ENCODE peak calls at places on chromosome 6, in six cellular contexts. L is lung, X is Panc1, K is fibroblast of mammary gland, V is cardiac fibroblast, Z is NB4. Q is an unnamed sample.

GRCh38 chr6:43328528-43328927 is 19.9 kb upstream of the CRIP3 start:
- DNase-seq in L (no peak), X (no peak), K (no peak), V (peak; percentile 3), Z (no peak), Q (peak; percentile 11)

GRCh38 chr6:105211831-105212230 is 32.0 kb upstream of the POPDC3 start:
- DNase-seq in L (no peak), X (no peak), K (peak; percentile 57), V (no peak), Z (no peak), Q (peak; percentile 74)

GRCh38 chr6:116157391-116157790 is 31.5 kb upstream of the COL10A1 start:
- DNase-seq in L (no peak), X (no peak), K (no peak), V (no peak), Z (no peak), Q (no peak)

GRCh38 chr6:52049252-52050050 is 38.0 kb downstream of the PKHD1 start:
- DNase-seq in L (no peak), X (peak; percentile 28), K (peak; percentile 51), V (peak; percentile 48), Z (peak; percentile 57), Q (peak; percentile 45)

GRCh38 chr6:106387875-106388274 is 27.4 kb downstream of the CRYBG1 start:
- DNase-seq in L (no peak), X (no peak), K (no peak), V (no peak), Z (no peak), Q (no peak)

GRCh38 chr6:72553531-72554202 is 68.2 kb upstream of the KCNQ5 start:
- DNase-seq in L (no peak), X (peak; percentile 86), K (peak; percentile 79), V (peak; percentile 79), Z (peak; percentile 4), Q (peak; percentile 90)

GRCh38 chr6:146339716-146340115 is 203.9 kb upstream of the RAB32 start:
- DNase-seq in L (no peak), X (peak; percentile 20), K (peak; percentile 50), V (no peak), Z (no peak), Q (no peak)

GRCh38 chr6:43714311-43715055 is 26.9 kb upstream of the MRPS18A start:
- DNase-seq in L (no peak), X (no peak), K (peak; percentile 78), V (peak; percentile 72), Z (peak; percentile 69), Q (no peak)

GRCh38 chr6:24743265-24743943 is 24.4 kb upstream of the C6orf62 start:
- DNase-seq in L (peak; percentile 51), X (peak; percentile 73), K (peak; percentile 99), V (peak; percentile 97), Z (peak; percentile 78), Q (peak; percentile 95)

GRCh38 chr6:12440981-12441380 is 150.8 kb downstream of the EDN1 start:
- DNase-seq in L (no peak), X (no peak), K (peak; percentile 9), V (peak; percentile 17), Z (peak; percentile 25), Q (peak; percentile 51)

GRCh38 chr6:147508871-147509608 is 550 bp downstream of the SAMD5 start:
- DNase-seq in L (no peak), X (no peak), K (no peak), V (no peak), Z (no peak), Q (no peak)

GRCh38 chr6:37794825-37795224 is 24.7 kb upstream of the ZFAND3 start:
- DNase-seq in L (no peak), X (peak; percentile 30), K (peak; percentile 69), V (no peak), Z (no peak), Q (peak; percentile 82)

GRCh38 chr6:38639498-38640215 is at the start of gene BTBD9:
- DNase-seq in L (peak; percentile 84), X (peak; percentile 36), K (peak; percentile 83), V (peak; percentile 84), Z (peak; percentile 85), Q (peak; percentile 81)

GRCh38 chr6:71349976-71350615 is 61.5 kb downstream of the OGFRL1 start:
- DNase-seq in L (no peak), X (no peak), K (peak; percentile 87), V (peak; percentile 85), Z (no peak), Q (peak; percentile 33)

GRCh38 chr6:2663123-2663522 is 87.6 kb downstream of the MYLK4 start:
- DNase-seq in L (no peak), X (no peak), K (peak; percentile 23), V (no peak), Z (peak; percentile 49), Q (no peak)

GRCh38 chr6:81933648-81934047 is 181.2 kb upstream of the TENT5A start:
- DNase-seq in L (no peak), X (no peak), K (peak; percentile 33), V (no peak), Z (peak; percentile 14), Q (peak; percentile 52)

GRCh38 chr6:53103993-53104675 is 38.9 kb downstream of the FBXO9 start:
- DNase-seq in L (no peak), X (peak; percentile 13), K (peak; percentile 14), V (peak; percentile 9), Z (peak; percentile 34), Q (no peak)

GRCh38 chr6:138690975-138691594 is 82.5 kb upstream of the CCDC28A start:
- DNase-seq in L (no peak), X (no peak), K (no peak), V (no peak), Z (no peak), Q (no peak)
- H3K4me3 ChIP-seq in L (no peak overlapping the region), X (peak overlapping the region; percentile 69), K (peak overlapping the region; percentile 67), V (peak overlapping the region; percentile 63), Z (no peak overlapping the region), Q (peak overlapping the region; percentile 69)

GRCh38 chr6:149884215-149884614 is 13.7 kb downstream of the RAET1E start:
- DNase-seq in L (peak; percentile 63), X (no peak), K (peak; percentile 42), V (peak; percentile 72), Z (no peak), Q (peak; percentile 68)
- TF ChIP-seq CTCF in L (no peak), X (no peak), K (no peak), V (no peak), Z (no peak), Q (no peak)

GRCh38 chr6:33788694-33789549 is at the start of gene LEMD2:
- DNase-seq in L (peak; percentile 94), X (peak; percentile 74), K (peak; percentile 93), V (peak; percentile 97), Z (peak; percentile 96), Q (peak; percentile 99)

GRCh38 chr6:33789550-33789895 is 593 bp upstream of the LEMD2 start:
- DNase-seq in L (no peak), X (no peak), K (no peak), V (no peak), Z (no peak), Q (no peak)

GRCh38 chr6:33792990-33793389 is 4.1 kb upstream of the LEMD2 start:
- DNase-seq in L (no peak), X (no peak), K (no peak), V (no peak), Z (no peak), Q (no peak)

GRCh38 chr6:33790306-33790855 is 1.5 kb upstream of the LEMD2 start:
- DNase-seq in L (no peak), X (no peak), K (no peak), V (no peak), Z (no peak), Q (no peak)

DNA sequence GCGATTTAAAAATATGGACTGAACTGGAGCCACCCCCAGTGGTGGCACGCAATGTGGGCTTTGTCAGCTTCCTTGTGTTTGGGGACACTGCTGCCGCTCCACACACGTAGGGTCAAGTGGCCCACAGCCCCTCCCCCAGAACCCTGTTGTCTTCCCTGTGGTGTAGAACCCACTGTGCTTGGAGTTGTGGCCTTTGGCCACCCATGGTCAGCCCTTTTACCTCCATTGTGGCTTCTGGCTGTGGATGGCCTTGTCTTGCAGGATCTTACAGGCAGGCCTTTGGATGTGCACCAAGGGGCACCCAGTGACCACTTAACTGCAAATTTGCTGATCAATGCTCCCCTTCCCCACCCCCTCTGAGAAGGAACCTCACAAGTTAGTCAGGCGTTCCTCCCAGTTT is 2.0 kb upstream of the LEMD2 start:
- DNase-seq in L (no peak), X (no peak), K (no peak), V (no peak), Z (no peak), Q (no peak)
- H3K4me3 ChIP-seq in L (no peak overlapping the region), X (no peak overlapping the region), K (no peak overlapping the region), V (no peak overlapping the region), Z (no peak overlapping the region), Q (no peak overlapping the region)

DNA sequence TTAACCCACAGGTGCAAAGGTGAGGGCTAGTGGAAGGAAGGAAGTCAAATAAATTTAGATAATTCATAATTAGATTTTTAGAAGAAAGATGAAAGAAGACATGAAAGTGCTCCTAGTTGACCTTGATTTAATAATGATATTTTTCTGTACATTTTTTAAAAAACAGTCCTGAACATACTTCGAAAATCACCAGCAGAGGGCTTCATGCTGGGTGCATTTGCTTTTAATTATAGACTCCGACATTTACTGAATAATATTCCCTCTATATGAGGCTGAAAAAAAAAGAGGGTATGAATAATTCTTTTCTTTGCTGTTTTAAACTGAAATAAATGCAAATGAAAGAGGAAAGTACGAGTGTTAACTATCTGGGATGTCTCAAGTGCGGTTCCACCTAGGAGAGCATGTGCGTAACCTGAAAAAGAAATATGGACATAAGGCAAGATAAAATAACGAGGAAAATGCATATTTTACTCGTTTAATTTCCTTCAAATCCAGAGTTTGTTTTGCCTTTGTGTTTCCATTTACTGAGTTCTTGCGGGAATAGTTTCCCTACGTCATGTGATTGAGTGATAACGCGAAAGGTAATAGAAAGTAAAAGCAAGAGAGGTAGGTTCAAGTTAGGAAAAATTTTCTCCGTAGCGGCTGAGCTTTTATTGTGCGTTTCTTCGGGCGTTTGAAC is 3.1 kb upstream of the TFAP2B start:
- DNase-seq in L (no peak), X (peak; percentile 8), K (peak; percentile 15), V (peak; percentile 23), Z (no peak), Q (peak; percentile 46)
- TF ChIP-seq CTCF in L (no peak), X (no peak), K (peak; percentile 45), V (peak; percentile 40), Z (peak; percentile 21), Q (peak; percentile 47)

DNA sequence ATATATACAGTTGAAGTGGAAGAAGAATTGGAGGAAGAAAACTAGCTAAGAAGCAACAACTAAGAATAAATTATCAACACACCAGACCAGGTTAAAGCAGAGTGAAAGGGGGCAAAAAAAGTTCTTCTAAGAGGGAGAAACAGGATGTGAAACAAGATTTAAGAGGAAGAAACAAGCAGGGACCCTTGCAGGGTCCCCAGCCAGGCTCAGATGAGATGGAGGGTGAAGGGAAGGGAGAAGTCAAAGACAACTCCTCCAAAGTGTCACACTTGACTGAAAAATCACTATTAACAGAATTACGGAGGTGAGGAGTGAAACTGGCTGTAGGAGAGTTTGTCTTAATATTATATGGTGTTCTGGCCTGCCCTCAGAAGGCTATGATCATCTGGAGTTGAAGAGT is 65.4 kb downstream of the MTFR2 start:
- DNase-seq in L (no peak), X (no peak), K (no peak), V (no peak), Z (no peak), Q (no peak)
- H3K4me3 ChIP-seq in L (no peak overlapping the region), X (no peak overlapping the region), K (no peak overlapping the region), V (no peak overlapping the region), Z (no peak overlapping the region), Q (no peak overlapping the region)

DNA sequence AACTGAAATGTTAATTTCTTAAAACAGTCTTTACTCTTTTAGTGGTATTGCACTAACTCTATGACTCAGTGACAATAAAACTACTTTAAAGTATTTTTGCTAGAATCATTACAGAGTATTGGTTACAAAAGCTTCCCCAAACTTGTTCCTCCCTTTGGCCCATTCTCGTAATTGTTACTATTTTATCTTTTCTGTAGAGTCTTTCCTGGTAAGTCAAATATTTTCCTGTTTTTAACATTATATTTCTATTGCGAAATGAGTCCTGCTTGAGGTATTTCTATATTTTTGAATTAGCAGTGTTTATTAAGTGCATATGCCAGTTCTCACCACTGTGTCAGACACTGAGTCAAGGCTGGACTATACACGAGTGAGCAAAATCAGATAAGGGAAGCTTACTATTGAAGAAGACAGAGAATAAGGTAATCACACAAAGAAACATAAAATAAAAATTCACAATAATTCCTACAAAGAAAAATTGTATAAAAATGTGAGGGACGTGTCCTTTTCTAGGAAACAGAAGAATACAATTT is 970.5 kb downstream of the EYS start:
- DNase-seq in L (no peak), X (no peak), K (no peak), V (peak; percentile 72), Z (no peak), Q (no peak)
- TF ChIP-seq CTCF in L (no peak), X (no peak), K (no peak), V (no peak), Z (no peak), Q (no peak)